ENCODE peak calls at places on chromosomes 16 and 17, in eight cellular contexts. S is HCT116; T is activated gamma-delta T cell treated with Interleukin-2 at 50 U/mL for 16 hours; G is bronchial epithelial cell; B is mucosa of descending colon; C is stimulated activated CD4-positive, alpha-beta T cell treated with anti-CD3 and anti-CD28 coated beads, Interleukin-15, amount 100 ng/mL, for 1 hour; I is stimulated activated CD8-positive, alpha-beta memory T cell treated with anti-CD3 and anti-CD28 coated beads, Interleukin-7, amount 100 ng/mL, for 1 hour; W is NCI-H82. Y is an unnamed sample.

GRCh38 chr17:21235921-21236320 is 17.3 kb downstream of the NATD1 start:
- DNase-seq in S (no peak), T (no peak), G (no peak), B (no peak), C (no peak), I (no peak), W (no peak), Y (no peak)

GRCh38 chr17:79082311-79083190 is 7.9 kb downstream of the ENGASE start:
- DNase-seq in S (peak), T (peak), G (peak), B (peak), C (peak), I (peak), W (peak), Y (no peak)

GRCh38 chr17:39198186-39198566 is 707 bp upstream of the CACNB1 start:
- DNase-seq in S (no peak), T (no peak), G (no peak), B (no peak), C (no peak), I (no peak), W (no peak), Y (no peak)

GRCh38 chr17:43597624-43598358 is 51.7 kb upstream of the ETV4 start:
- DNase-seq in S (no peak), T (no peak), G (no peak), B (no peak), C (no peak), I (no peak), W (peak), Y (no peak)

GRCh38 chr17:70013911-70014310 is 61.1 kb upstream of the KCNJ16 start:
- DNase-seq in S (no peak), T (no peak), G (no peak), B (no peak), C (no peak), I (no peak), W (no peak), Y (no peak)

GRCh38 chr17:79574656-79575055 is 36.2 kb downstream of the RBFOX3 start:
- DNase-seq in S (no peak), T (no peak), G (no peak), B (no peak), C (no peak), I (no peak), W (no peak), Y (no peak)

GRCh38 chr17:77475012-77475976 is 334.5 kb downstream of the SEC14L1 start:
- DNase-seq in S (no peak), T (peak), G (no peak), B (no peak), C (peak), I (peak), W (no peak), Y (no peak)

GRCh38 chr16:28151180-28151579 is 60.6 kb downstream of the XPO6 start:
- DNase-seq in S (no peak), T (no peak), G (no peak), B (no peak), C (no peak), I (no peak), W (no peak), Y (no peak)

GRCh38 chr16:81752225-81752875 is 26.7 kb upstream of the PLCG2 start:
- DNase-seq in S (no peak), T (no peak), G (no peak), B (peak), C (no peak), I (no peak), W (no peak), Y (no peak)

GRCh38 chr16:11198817-11199216 is 57.2 kb downstream of the SOCS1 start:
- DNase-seq in S (peak), T (no peak), G (peak), B (peak), C (no peak), I (no peak), W (peak), Y (no peak)

GRCh38 chr16:30875881-30876791 is 17.7 kb downstream of the BCL7C start:
- DNase-seq in S (no peak), T (peak), G (peak), B (peak), C (no peak), I (no peak), W (peak), Y (no peak)

GRCh38 chr16:52141871-52142270 is 405.1 kb downstream of the TOX3 start:
- DNase-seq in S (no peak), T (no peak), G (no peak), B (no peak), C (no peak), I (no peak), W (no peak), Y (no peak)

GRCh38 chr16:65312795-65313194 is 190.9 kb upstream of the CDH11 start:
- DNase-seq in S (no peak), T (no peak), G (no peak), B (no peak), C (no peak), I (no peak), W (no peak), Y (no peak)

GRCh38 chr17:18992454-18993130 is 12.0 kb downstream of the FAM83G start:
- DNase-seq in S (no peak), T (peak), G (no peak), B (peak), C (no peak), I (no peak), W (no peak), Y (peak)

Y was measured in NK-92 treated with Interleukin-12 subunit alpha and Interleukin-12 subunit beta, amount 100 ng/mL, for 24 hours.